ENCODE peak calls at places on chromosomes 7 and 10, in five cellular contexts. One of them, this sample, is unnamed.

GRCh38 chr7:55476071-55476803 is 96.1 kb downstream of the VOPP1 start:
- DNase-seq in Peyer's patch: no peak
- DNase-seq in A673: peak; percentile 56
- DNase-seq in lower lobe of right lung: no peak
- DNase-seq in cardiac muscle cell: no peak
- DNase-seq in this sample: no peak

GRCh38 chr10:77590344-77591237 is 47.0 kb downstream of the KCNMA1 start:
- DNase-seq in Peyer's patch: peak; percentile 23
- DNase-seq in A673: no peak
- DNase-seq in lower lobe of right lung: no peak
- DNase-seq in cardiac muscle cell: no peak
- DNase-seq in this sample: no peak

GRCh38 chr10:92809845-92810244 is 38.5 kb upstream of the EXOC6 start:
- DNase-seq in Peyer's patch: no peak
- DNase-seq in A673: no peak
- DNase-seq in lower lobe of right lung: no peak
- DNase-seq in cardiac muscle cell: no peak
- DNase-seq in this sample: no peak

GRCh38 chr7:151399906-151400305 is 9.9 kb downstream of the WDR86 start:
- DNase-seq in Peyer's patch: peak; percentile 20
- DNase-seq in A673: no peak
- DNase-seq in lower lobe of right lung: peak; percentile 44
- DNase-seq in cardiac muscle cell: no peak
- DNase-seq in this sample: no peak

GRCh38 chr7:101576993-101577392 is 52.1 kb downstream of the MYL10 start:
- DNase-seq in Peyer's patch: no peak
- DNase-seq in A673: no peak
- DNase-seq in lower lobe of right lung: no peak
- DNase-seq in cardiac muscle cell: no peak
- DNase-seq in this sample: no peak

GRCh38 chr7:145848691-145849090 is 267.9 kb upstream of the CNTNAP2 start:
- DNase-seq in Peyer's patch: no peak
- DNase-seq in A673: peak; percentile 26
- DNase-seq in lower lobe of right lung: no peak
- DNase-seq in cardiac muscle cell: peak; percentile 63
- DNase-seq in this sample: no peak

GRCh38 chr7:97499204-97499603 is 232.7 kb upstream of the TAC1 start:
- DNase-seq in Peyer's patch: no peak
- DNase-seq in A673: peak; percentile 42
- DNase-seq in lower lobe of right lung: no peak
- DNase-seq in cardiac muscle cell: peak; percentile 49
- DNase-seq in this sample: no peak

GRCh38 chr10:114779803-114780609 is 41.6 kb upstream of the FHIP2A start:
- DNase-seq in Peyer's patch: no peak
- DNase-seq in A673: peak; percentile 82
- DNase-seq in lower lobe of right lung: no peak
- DNase-seq in cardiac muscle cell: no peak
- DNase-seq in this sample: peak; percentile 96

GRCh38 chr7:100044719-100045118 is 4.9 kb upstream of the ZSCAN21 start:
- DNase-seq in Peyer's patch: no peak
- DNase-seq in A673: no peak
- DNase-seq in lower lobe of right lung: no peak
- DNase-seq in cardiac muscle cell: no peak
- DNase-seq in this sample: no peak

GRCh38 chr7:150945171-150945852 is 32.8 kb downstream of the KCNH2 start:
- DNase-seq in Peyer's patch: peak; percentile 42
- DNase-seq in A673: no peak
- DNase-seq in lower lobe of right lung: peak; percentile 37
- DNase-seq in cardiac muscle cell: no peak
- DNase-seq in this sample: no peak

GRCh38 chr7:25454562-25455031 is 226.3 kb upstream of the NPVF start:
- DNase-seq in Peyer's patch: no peak
- DNase-seq in A673: no peak
- DNase-seq in lower lobe of right lung: no peak
- DNase-seq in cardiac muscle cell: no peak
- DNase-seq in this sample: no peak

GRCh38 chr10:126387041-126387908 is 1.0 kb downstream of the ADAM12 start:
- DNase-seq in Peyer's patch: peak; percentile 68
- DNase-seq in A673: peak; percentile 63
- DNase-seq in lower lobe of right lung: peak; percentile 63
- DNase-seq in cardiac muscle cell: peak; percentile 75
- DNase-seq in this sample: peak; percentile 35

GRCh38 chr7:70674268-70675025 is 457.5 kb upstream of the GALNT17 start:
- DNase-seq in Peyer's patch: no peak
- DNase-seq in A673: no peak
- DNase-seq in lower lobe of right lung: no peak
- DNase-seq in cardiac muscle cell: no peak
- DNase-seq in this sample: no peak

GRCh38 chr10:124996127-124996853 is 54.4 kb downstream of the ZRANB1 start:
- DNase-seq in Peyer's patch: no peak
- DNase-seq in A673: no peak
- DNase-seq in lower lobe of right lung: peak; percentile 39
- DNase-seq in cardiac muscle cell: no peak
- DNase-seq in this sample: no peak

GRCh38 chr10:26157734-26158133 is 58.8 kb upstream of the GAD2 start:
- DNase-seq in Peyer's patch: no peak
- DNase-seq in A673: peak; percentile 44
- DNase-seq in lower lobe of right lung: no peak
- DNase-seq in cardiac muscle cell: no peak
- DNase-seq in this sample: no peak

GRCh38 chr7:4726568-4726967 is 44.5 kb downstream of the FOXK1 start:
- DNase-seq in Peyer's patch: no peak
- DNase-seq in A673: no peak
- DNase-seq in lower lobe of right lung: no peak
- DNase-seq in cardiac muscle cell: no peak
- DNase-seq in this sample: no peak

GRCh38 chr7:4729266-4729665 is 46.2 kb upstream of the AP5Z1 start:
- DNase-seq in Peyer's patch: no peak
- DNase-seq in A673: no peak
- DNase-seq in lower lobe of right lung: no peak
- DNase-seq in cardiac muscle cell: no peak
- DNase-seq in this sample: no peak

GRCh38 chr7:4730276-4730675 is 45.1 kb upstream of the AP5Z1 start:
- DNase-seq in Peyer's patch: no peak
- DNase-seq in A673: no peak
- DNase-seq in lower lobe of right lung: no peak
- DNase-seq in cardiac muscle cell: no peak
- DNase-seq in this sample: no peak

GRCh38 chr7:4726051-4726450 is 44.0 kb downstream of the FOXK1 start:
- DNase-seq in Peyer's patch: no peak
- DNase-seq in A673: no peak
- DNase-seq in lower lobe of right lung: no peak
- DNase-seq in cardiac muscle cell: no peak
- DNase-seq in this sample: no peak

DNA sequence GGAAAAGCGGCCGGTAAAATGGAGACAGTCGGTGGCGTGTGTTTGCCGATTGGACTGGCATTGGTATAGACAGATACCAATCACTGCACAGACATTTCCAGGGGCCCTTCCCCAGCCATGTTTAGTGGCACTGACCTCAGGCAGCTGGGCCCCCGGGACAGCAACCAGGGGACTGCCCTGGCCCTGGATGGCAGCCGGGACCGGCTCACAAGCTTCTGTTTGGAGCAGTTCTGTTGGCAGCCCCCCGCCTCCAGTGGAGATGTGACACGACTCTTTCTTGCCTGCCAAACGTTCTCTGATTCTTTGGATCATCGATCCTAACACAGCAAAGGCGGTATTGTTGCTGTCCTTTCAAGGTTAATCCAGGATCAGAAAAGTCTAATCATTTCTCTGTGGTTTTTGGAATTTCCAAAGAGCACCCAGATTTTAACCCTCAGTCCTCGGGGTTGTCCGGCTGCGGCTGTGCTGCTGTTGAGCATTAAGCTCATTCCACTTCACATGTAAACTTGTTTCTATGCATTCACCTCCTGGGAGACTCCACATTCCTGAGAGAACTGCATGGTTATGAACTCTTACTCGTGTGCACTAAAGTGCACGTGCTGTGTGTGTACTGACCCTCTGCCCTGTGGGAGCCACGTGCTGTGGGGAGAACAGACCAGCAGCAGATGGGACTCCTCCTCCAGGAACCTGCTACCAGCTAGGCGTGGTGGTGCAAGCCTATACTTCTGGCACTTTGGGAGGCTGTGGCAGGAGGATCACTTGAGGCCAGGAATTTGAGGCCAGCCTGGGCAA is 46.0 kb downstream of the FOXK1 start:
- DNase-seq in Peyer's patch: no peak
- DNase-seq in A673: no peak
- DNase-seq in lower lobe of right lung: no peak
- DNase-seq in cardiac muscle cell: no peak
- DNase-seq in this sample: no peak
- H3K4me3 ChIP-seq in Peyer's patch: no peak overlapping the region
- H3K4me3 ChIP-seq in A673: no peak overlapping the region
- H3K4me3 ChIP-seq in lower lobe of right lung: no peak overlapping the region
- H3K4me3 ChIP-seq in cardiac muscle cell: no peak overlapping the region
- H3K4me3 ChIP-seq in this sample: no peak overlapping the region

GRCh38 chr10:62919776-62920175 is 103.6 kb upstream of the EGR2 start:
- DNase-seq in Peyer's patch: no peak
- DNase-seq in A673: no peak
- DNase-seq in lower lobe of right lung: no peak
- DNase-seq in cardiac muscle cell: no peak
- DNase-seq in this sample: no peak

GRCh38 chr10:62912086-62912485 is 95.9 kb upstream of the EGR2 start:
- DNase-seq in Peyer's patch: no peak
- DNase-seq in A673: no peak
- DNase-seq in lower lobe of right lung: no peak
- DNase-seq in cardiac muscle cell: no peak
- DNase-seq in this sample: no peak

GRCh38 chr10:62917475-62918238 is 101.5 kb upstream of the EGR2 start:
- DNase-seq in Peyer's patch: no peak
- DNase-seq in A673: no peak
- DNase-seq in lower lobe of right lung: no peak
- DNase-seq in cardiac muscle cell: no peak
- DNase-seq in this sample: no peak

GRCh38 chr10:62915192-62915591 is 99.0 kb upstream of the EGR2 start:
- DNase-seq in Peyer's patch: no peak
- DNase-seq in A673: no peak
- DNase-seq in lower lobe of right lung: no peak
- DNase-seq in cardiac muscle cell: no peak
- DNase-seq in this sample: no peak

DNA sequence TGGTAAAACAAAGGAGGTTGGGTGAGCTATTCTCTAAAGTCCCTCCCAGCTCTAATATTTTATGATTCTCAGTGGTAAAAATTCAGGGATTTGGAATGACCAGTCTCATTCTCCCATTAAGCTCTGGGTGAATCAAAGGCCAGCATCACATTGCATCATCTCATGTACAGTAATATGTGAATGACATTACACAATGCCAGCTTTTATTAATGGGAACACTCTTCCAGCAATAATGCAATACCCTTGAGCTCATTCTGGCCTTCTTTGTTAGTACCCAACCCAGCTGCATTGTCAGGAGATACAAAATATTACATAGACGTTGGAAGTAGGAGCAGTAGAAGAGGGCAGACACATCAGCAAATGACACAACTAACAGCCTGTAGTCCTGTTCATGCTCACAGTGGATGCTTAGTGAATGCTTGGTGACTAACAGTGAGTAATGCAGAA is 100.0 kb upstream of the EGR2 start:
- DNase-seq in Peyer's patch: no peak
- DNase-seq in A673: no peak
- DNase-seq in lower lobe of right lung: no peak
- DNase-seq in cardiac muscle cell: no peak
- DNase-seq in this sample: peak; percentile 50
- H3K36me3 ChIP-seq in Peyer's patch: no peaks in the 10 kb centered on the region
- H3K36me3 ChIP-seq in A673: no peaks in the 10 kb centered on the region
- H3K36me3 ChIP-seq in lower lobe of right lung: no peaks in the 10 kb centered on the region
- H3K36me3 ChIP-seq in cardiac muscle cell: no peaks in the 10 kb centered on the region
- H3K36me3 ChIP-seq in this sample: no peaks in the 10 kb centered on the region

GRCh38 chr10:16436758-16437539 is at the start of gene PTER:
- DNase-seq in Peyer's patch: peak; percentile 98
- DNase-seq in A673: peak; percentile 87
- DNase-seq in lower lobe of right lung: peak; percentile 98
- DNase-seq in cardiac muscle cell: peak; percentile 94
- DNase-seq in this sample: peak; percentile 74
- TF ChIP-seq CTCF in Peyer's patch: no peak
- TF ChIP-seq CTCF in A673: no peak
- TF ChIP-seq CTCF in lower lobe of right lung: no peak
- TF ChIP-seq CTCF in cardiac muscle cell: no peak
- TF ChIP-seq CTCF in this sample: no peak

GRCh38 chr7:122148878-122149277 is 4.8 kb upstream of the AASS start:
- DNase-seq in Peyer's patch: no peak
- DNase-seq in A673: no peak
- DNase-seq in lower lobe of right lung: no peak
- DNase-seq in cardiac muscle cell: no peak
- DNase-seq in this sample: no peak
- H3K4me3 ChIP-seq in Peyer's patch: no peak overlapping the region
- H3K4me3 ChIP-seq in A673: no peak overlapping the region
- H3K4me3 ChIP-seq in lower lobe of right lung: no peak overlapping the region
- H3K4me3 ChIP-seq in cardiac muscle cell: no peak overlapping the region
- H3K4me3 ChIP-seq in this sample: no peak overlapping the region

DNA sequence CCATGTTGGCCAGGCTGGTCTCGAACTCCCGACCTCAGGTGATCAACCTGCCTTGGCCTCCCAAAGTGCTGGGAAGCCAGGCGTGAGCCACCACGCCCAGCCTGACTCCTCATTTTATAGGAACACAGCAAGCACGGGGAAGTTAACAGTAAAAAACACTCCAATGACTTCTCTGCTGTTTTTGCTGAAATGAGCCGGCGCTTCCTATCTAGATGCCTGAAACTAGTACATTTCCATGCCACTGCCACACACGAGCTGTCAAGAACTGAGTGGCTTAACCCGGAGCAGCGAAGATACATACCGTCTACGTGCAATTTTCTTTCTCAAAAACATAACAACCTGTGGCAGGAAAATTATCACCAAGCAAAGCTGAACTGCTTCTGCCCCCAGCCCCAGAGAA is 16.8 kb downstream of the DAGLB start:
- DNase-seq in Peyer's patch: no peak
- DNase-seq in A673: no peak
- DNase-seq in lower lobe of right lung: no peak
- DNase-seq in cardiac muscle cell: no peak
- DNase-seq in this sample: no peak
- H3K36me3 ChIP-seq in Peyer's patch: no peaks in the 10 kb centered on the region
- H3K36me3 ChIP-seq in A673: peaks cover 10% of the 10 kb centered on the region
- H3K36me3 ChIP-seq in lower lobe of right lung: peaks cover 86% of the 10 kb centered on the region
- H3K36me3 ChIP-seq in cardiac muscle cell: peaks cover 13% of the 10 kb centered on the region
- H3K36me3 ChIP-seq in this sample: peaks cover 14% of the 10 kb centered on the region

DNA sequence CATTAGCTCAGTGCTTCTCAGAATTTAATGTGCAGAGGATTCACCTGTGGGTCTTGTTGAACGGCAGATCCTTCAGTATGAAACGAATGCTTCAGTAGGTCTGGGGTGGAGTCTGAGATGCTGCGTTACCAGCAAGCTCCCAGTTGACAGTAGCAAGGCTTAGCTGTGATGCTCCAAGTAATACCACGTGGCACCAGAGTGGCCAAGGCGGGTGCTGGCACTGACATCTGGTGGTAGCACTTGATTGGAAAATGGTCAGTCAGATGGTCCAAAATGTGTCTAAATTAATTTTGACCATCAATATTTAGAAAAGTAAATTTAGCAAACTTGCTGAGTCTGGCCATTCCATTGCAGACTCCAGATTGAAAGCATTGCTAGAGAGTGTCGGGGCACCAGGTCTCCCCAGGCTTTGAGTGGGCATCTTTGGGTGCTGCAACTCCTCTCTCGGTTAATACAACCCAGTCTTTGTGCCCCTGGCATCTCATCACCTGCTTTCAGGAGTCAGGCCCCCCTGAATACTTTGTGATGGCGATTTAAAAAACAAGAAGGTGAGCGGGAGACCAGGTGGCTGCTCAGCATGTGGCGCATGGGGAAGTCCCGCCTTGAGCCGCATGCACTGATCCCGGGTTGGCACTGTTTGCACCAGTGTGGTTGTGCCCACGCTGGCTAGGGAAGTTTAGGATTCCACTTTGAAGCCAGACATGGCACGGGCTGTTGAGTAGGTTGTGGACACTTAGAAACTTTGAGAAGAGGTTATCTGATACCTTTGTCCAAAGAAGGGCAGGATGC is 130.0 kb downstream of the NT5C2 start:
- DNase-seq in Peyer's patch: no peak
- DNase-seq in A673: no peak
- DNase-seq in lower lobe of right lung: no peak
- DNase-seq in cardiac muscle cell: no peak
- DNase-seq in this sample: no peak
- TF ChIP-seq CTCF in Peyer's patch: no peak
- TF ChIP-seq CTCF in A673: peak; percentile 39
- TF ChIP-seq CTCF in lower lobe of right lung: no peak
- TF ChIP-seq CTCF in cardiac muscle cell: no peak
- TF ChIP-seq CTCF in this sample: no peak